ENCODE peak calls at places on chromosomes 1 and 21, in five cellular contexts. One of them, this sample, is unnamed.

GRCh38 chr1:150650193-150650592 is 20.8 kb upstream of the ENSA start:
- DNase-seq in heart left ventricle: no peak
- DNase-seq in H1: no peak
- DNase-seq in prostate gland: no peak
- DNase-seq in A549: no peak
- DNase-seq in this sample: no peak

GRCh38 chr1:223500560-223501425 is 107.6 kb downstream of the CCDC185 start:
- DNase-seq in heart left ventricle: no peak
- DNase-seq in H1: no peak
- DNase-seq in A549: peak
- DNase-seq in prostate gland: peak
- DNase-seq in this sample: no peak

GRCh38 chr1:159900086-159900680 is at the start of gene CFAP45:
- DNase-seq in A549: peak
- DNase-seq in H1: no peak
- DNase-seq in heart left ventricle: peak
- DNase-seq in prostate gland: peak
- DNase-seq in this sample: no peak

GRCh38 chr1:175599212-175599681 is 144.1 kb downstream of the TNR start:
- DNase-seq in prostate gland: no peak
- DNase-seq in heart left ventricle: peak
- DNase-seq in A549: no peak
- DNase-seq in H1: no peak
- DNase-seq in this sample: no peak

GRCh38 chr21:26469789-26470188 is 103.3 kb downstream of the CYYR1 start:
- DNase-seq in prostate gland: no peak
- DNase-seq in H1: no peak
- DNase-seq in heart left ventricle: no peak
- DNase-seq in A549: no peak
- DNase-seq in this sample: no peak

GRCh38 chr1:27099904-27100796 is 54.8 kb downstream of the SLC9A1 start:
- DNase-seq in prostate gland: no peak
- DNase-seq in heart left ventricle: peak
- DNase-seq in A549: no peak
- DNase-seq in H1: no peak
- DNase-seq in this sample: no peak

GRCh38 chr21:33069994-33070811 is at the start of gene OLIG1:
- DNase-seq in prostate gland: peak
- DNase-seq in H1: no peak
- DNase-seq in heart left ventricle: peak
- DNase-seq in A549: peak
- DNase-seq in this sample: no peak

GRCh38 chr1:201309420-201309819 is 26.1 kb downstream of the PKP1 start:
- DNase-seq in prostate gland: peak
- DNase-seq in heart left ventricle: peak
- DNase-seq in H1: peak
- DNase-seq in A549: peak
- DNase-seq in this sample: no peak

GRCh38 chr1:111801071-111801850 is 45.6 kb downstream of the DDX20 start:
- DNase-seq in A549: no peak
- DNase-seq in prostate gland: peak
- DNase-seq in heart left ventricle: no peak
- DNase-seq in H1: no peak
- DNase-seq in this sample: no peak

GRCh38 chr1:164787834-164788231 is 228.8 kb downstream of the PBX1 start:
- DNase-seq in heart left ventricle: no peak
- DNase-seq in prostate gland: peak
- DNase-seq in H1: no peak
- DNase-seq in A549: no peak
- DNase-seq in this sample: no peak

GRCh38 chr1:36665478-36666080 is 182.9 kb upstream of the CSF3R start:
- DNase-seq in prostate gland: no peak
- DNase-seq in heart left ventricle: no peak
- DNase-seq in A549: no peak
- DNase-seq in H1: no peak
- DNase-seq in this sample: no peak

GRCh38 chr1:244273845-244274619 is 177.7 kb downstream of the ADSS2 start:
- DNase-seq in A549: peak
- DNase-seq in prostate gland: no peak
- DNase-seq in heart left ventricle: no peak
- DNase-seq in H1: no peak
- DNase-seq in this sample: no peak

GRCh38 chr1:192167941-192168685 is 9.9 kb downstream of the RGS18 start:
- DNase-seq in heart left ventricle: no peak
- DNase-seq in H1: no peak
- DNase-seq in prostate gland: no peak
- DNase-seq in A549: no peak
- DNase-seq in this sample: no peak

GRCh38 chr1:45772971-45773370 is 22.5 kb upstream of the IPP start:
- DNase-seq in A549: no peak
- DNase-seq in heart left ventricle: no peak
- DNase-seq in H1: no peak
- DNase-seq in prostate gland: no peak
- DNase-seq in this sample: no peak

GRCh38 chr1:154342836-154343472 is 17.6 kb downstream of the ATP8B2 start:
- DNase-seq in A549: no peak
- DNase-seq in prostate gland: no peak
- DNase-seq in heart left ventricle: peak
- DNase-seq in H1: no peak
- DNase-seq in this sample: no peak

GRCh38 chr1:81803423-81804103 is 2.8 kb downstream of the ADGRL2 start:
- DNase-seq in H1: no peak
- DNase-seq in prostate gland: peak
- DNase-seq in A549: peak
- DNase-seq in heart left ventricle: no peak
- DNase-seq in this sample: no peak

GRCh38 chr21:38145104-38145503 is 111.7 kb upstream of the KCNJ15 start:
- DNase-seq in H1: no peak
- DNase-seq in heart left ventricle: no peak
- DNase-seq in A549: no peak
- DNase-seq in prostate gland: no peak
- DNase-seq in this sample: no peak

GRCh38 chr1:930633-931138 is 7.0 kb downstream of the SAMD11 start:
- DNase-seq in heart left ventricle: no peak
- DNase-seq in A549: no peak
- DNase-seq in prostate gland: no peak
- DNase-seq in H1: no peak
- DNase-seq in this sample: no peak

GRCh38 chr21:29114765-29115164 is 15.7 kb upstream of the MAP3K7CL start:
- DNase-seq in A549: peak
- DNase-seq in H1: peak
- DNase-seq in heart left ventricle: no peak
- DNase-seq in prostate gland: no peak
- DNase-seq in this sample: no peak

GRCh38 chr1:1359316-1359667 is 937 bp upstream of the MXRA8 start:
- DNase-seq in heart left ventricle: no peak
- DNase-seq in H1: no peak
- DNase-seq in A549: no peak
- DNase-seq in prostate gland: no peak
- DNase-seq in this sample: no peak

GRCh38 chr1:9892563-9893528 is 17.2 kb downstream of the CTNNBIP1 start:
- DNase-seq in heart left ventricle: peak
- DNase-seq in prostate gland: peak
- DNase-seq in H1: no peak
- DNase-seq in A549: no peak
- DNase-seq in this sample: peak

GRCh38 chr1:167722152-167722869 is 529 bp downstream of the MPZL1 start:
- DNase-seq in prostate gland: peak
- DNase-seq in H1: no peak
- DNase-seq in heart left ventricle: no peak
- DNase-seq in A549: peak
- DNase-seq in this sample: no peak

GRCh38 chr1:19765623-19766022 is 34.1 kb downstream of the TMCO4 start:
- DNase-seq in H1: no peak
- DNase-seq in heart left ventricle: no peak
- DNase-seq in prostate gland: no peak
- DNase-seq in A549: peak
- DNase-seq in this sample: no peak

GRCh38 chr1:201503397-201504176 is 3.3 kb downstream of the CSRP1 start:
- DNase-seq in heart left ventricle: no peak
- DNase-seq in H1: peak
- DNase-seq in A549: peak
- DNase-seq in prostate gland: peak
- DNase-seq in this sample: peak

GRCh38 chr1:224080082-224080774 is 33.7 kb upstream of the FBXO28 start:
- DNase-seq in heart left ventricle: no peak
- DNase-seq in H1: no peak
- DNase-seq in A549: no peak
- DNase-seq in prostate gland: no peak
- DNase-seq in this sample: no peak

GRCh38 chr1:24142546-24143431 is at the start of gene IL22RA1:
- DNase-seq in A549: peak
- DNase-seq in H1: no peak
- DNase-seq in heart left ventricle: no peak
- DNase-seq in prostate gland: peak
- DNase-seq in this sample: no peak

GRCh38 chr1:30912913-30913652 is 4.5 kb upstream of the SDC3 start:
- DNase-seq in heart left ventricle: peak
- DNase-seq in prostate gland: no peak
- DNase-seq in A549: no peak
- DNase-seq in H1: no peak
- DNase-seq in this sample: no peak

GRCh38 chr1:119647734-119648619 is at the start of gene ZNF697:
- DNase-seq in H1: peak
- DNase-seq in prostate gland: peak
- DNase-seq in heart left ventricle: peak
- DNase-seq in A549: peak
- DNase-seq in this sample: no peak

GRCh38 chr1:199512037-199512710 is 515.3 kb upstream of the NR5A2 start:
- DNase-seq in H1: no peak
- DNase-seq in A549: no peak
- DNase-seq in prostate gland: no peak
- DNase-seq in heart left ventricle: no peak
- DNase-seq in this sample: no peak

GRCh38 chr1:90969241-90969640 is 52.6 kb downstream of the ZNF644 start:
- DNase-seq in prostate gland: no peak
- DNase-seq in H1: no peak
- DNase-seq in heart left ventricle: no peak
- DNase-seq in A549: no peak
- DNase-seq in this sample: no peak

DNA sequence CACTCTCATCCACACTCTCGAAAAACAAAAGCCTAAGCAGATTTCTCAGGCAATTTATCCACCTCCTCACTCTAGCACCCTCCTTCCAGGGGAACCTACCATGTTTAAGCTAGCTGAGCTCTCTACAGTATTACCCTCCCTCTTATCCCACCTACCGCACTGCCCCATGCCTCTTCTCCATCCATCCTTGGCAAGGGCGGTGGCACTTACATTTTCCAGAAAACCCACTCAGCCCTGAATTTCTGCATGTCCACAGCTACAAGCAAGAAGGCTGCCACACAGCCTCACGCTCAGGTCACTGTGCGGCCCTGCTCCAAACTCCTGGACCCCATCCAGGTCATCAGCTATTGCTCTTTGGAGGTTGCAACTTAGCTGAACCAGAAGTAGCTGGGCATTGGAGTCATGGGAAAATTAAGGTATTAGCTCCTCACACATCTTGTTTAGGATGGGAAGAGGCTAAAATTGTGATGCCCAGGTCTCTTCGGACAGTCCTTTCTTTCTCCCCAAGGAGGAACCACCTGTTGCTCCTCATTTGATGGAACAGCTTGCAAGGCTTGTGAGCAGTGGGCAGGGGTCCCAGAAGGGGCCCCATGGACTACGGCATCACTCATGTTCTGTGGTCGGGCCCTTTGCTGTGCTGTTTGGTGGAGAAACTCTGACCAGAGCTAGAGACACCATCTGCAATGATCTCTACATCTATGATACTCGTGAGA is 1.1 kb downstream of the KLHDC9 start:
- DNase-seq in prostate gland: no peak
- DNase-seq in A549: no peak
- DNase-seq in H1: no peak
- DNase-seq in heart left ventricle: no peak
- DNase-seq in this sample: no peak
- H3K27ac ChIP-seq in prostate gland: no peak
- H3K27ac ChIP-seq in A549: no peak
- H3K27ac ChIP-seq in H1: no peak
- H3K27ac ChIP-seq in heart left ventricle: no peak
- H3K27ac ChIP-seq in this sample: no peak

GRCh38 chr1:38873027-38873969 is at the start of gene MYCBP:
- DNase-seq in H1: peak
- DNase-seq in A549: peak
- DNase-seq in heart left ventricle: peak
- DNase-seq in prostate gland: peak
- DNase-seq in this sample: peak
- TF ChIP-seq POLR2A in H1: no peak
- TF ChIP-seq POLR2A in A549: peak
- TF ChIP-seq POLR2A in heart left ventricle: no peak
- TF ChIP-seq POLR2A in prostate gland: peak
- TF ChIP-seq POLR2A in this sample: no peak

GRCh38 chr21:46265736-46266525 is 19.5 kb downstream of the MCM3AP start:
- DNase-seq in A549: no peak
- DNase-seq in prostate gland: no peak
- DNase-seq in H1: no peak
- DNase-seq in heart left ventricle: no peak
- DNase-seq in this sample: no peak
- H3K27ac ChIP-seq in A549: no peak
- H3K27ac ChIP-seq in prostate gland: no peak
- H3K27ac ChIP-seq in H1: peak
- H3K27ac ChIP-seq in heart left ventricle: no peak
- H3K27ac ChIP-seq in this sample: no peak

DNA sequence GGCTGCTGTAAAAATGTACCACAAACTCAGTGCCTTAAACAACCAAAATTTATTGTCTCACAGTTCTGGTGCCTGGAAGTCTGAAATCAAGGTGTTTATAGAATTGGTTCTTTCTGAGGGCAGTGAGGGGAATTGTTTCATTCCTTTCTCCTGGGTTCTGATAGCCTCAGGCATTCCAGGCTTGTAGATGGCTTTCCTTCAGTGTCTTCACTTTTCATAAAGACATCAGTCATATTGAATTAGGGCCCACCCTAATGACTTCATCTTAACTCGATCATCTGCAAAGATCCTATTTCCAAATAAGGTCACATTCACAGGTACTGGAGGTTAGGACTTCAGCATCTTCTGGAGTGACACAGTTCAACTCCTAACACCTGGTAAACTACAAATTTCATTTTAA is 15.0 kb downstream of the CDKN2C start:
- DNase-seq in H1: no peak
- DNase-seq in heart left ventricle: no peak
- DNase-seq in A549: no peak
- DNase-seq in prostate gland: no peak
- DNase-seq in this sample: no peak
- TF ChIP-seq POLR2A in H1: no peak
- TF ChIP-seq POLR2A in heart left ventricle: no peak
- TF ChIP-seq POLR2A in A549: no peak
- TF ChIP-seq POLR2A in prostate gland: no peak
- TF ChIP-seq POLR2A in this sample: no peak

GRCh38 chr1:169143984-169144383 is 37.5 kb downstream of the ATP1B1 start:
- DNase-seq in heart left ventricle: no peak
- DNase-seq in H1: no peak
- DNase-seq in A549: no peak
- DNase-seq in prostate gland: no peak
- DNase-seq in this sample: no peak
- H3K27ac ChIP-seq in heart left ventricle: no peak
- H3K27ac ChIP-seq in H1: no peak
- H3K27ac ChIP-seq in A549: peak
- H3K27ac ChIP-seq in prostate gland: no peak
- H3K27ac ChIP-seq in this sample: no peak